ENCODE peak calls at places on chromosome 20, in four cellular contexts. O is upper lobe of left lung, K is uterus, F is H1. P is an unnamed sample.

GRCh38 chr20:18360601-18361000 is 72.3 kb downstream of the ZNF133 start:
- DNase-seq in K (no peak), O (no peak), F (no peak), P (no peak)

GRCh38 chr20:56342783-56343182 is 16.0 kb upstream of the FAM210B start:
- DNase-seq in K (no peak), O (no peak), F (no peak), P (no peak)

GRCh38 chr20:33576432-33576883 is 85.7 kb upstream of the C20orf144 start:
- DNase-seq in F (no peak), K (no peak), O (no peak), P (no peak)

GRCh38 chr20:50540620-50541605 is 30.7 kb downstream of the PTPN1 start:
- DNase-seq in O (no peak), K (no peak), F (no peak), P (no peak)

GRCh38 chr20:17833036-17833674 is 133.4 kb downstream of the BANF2 start:
- DNase-seq in F (no peak), K (no peak), O (no peak), P (no peak)

GRCh38 chr20:58011106-58011946 is 217.1 kb downstream of the ANKRD60 start:
- DNase-seq in F (no peak), O (no peak), K (no peak), P (no peak)

GRCh38 chr20:32534661-32535240 is 50.4 kb downstream of the NOL4L start:
- DNase-seq in F (no peak), O (no peak), K (no peak), P (no peak)

GRCh38 chr20:41137412-41138216 is at the start of gene PLCG1:
- DNase-seq in K (peak; percentile 83), F (peak; percentile 61), O (peak; percentile 97), P (peak; percentile 18)

GRCh38 chr20:23151885-23152284 is 65.8 kb upstream of the CD93 start:
- DNase-seq in F (no peak), O (no peak), K (no peak), P (no peak)

GRCh38 chr20:49610701-49611538 is 43.0 kb upstream of the PTGIS start:
- DNase-seq in F (peak; percentile 73), O (peak; percentile 96), K (peak; percentile 79), P (no peak)

GRCh38 chr20:63657260-63657936 is 714 bp upstream of the RTEL1 start:
- DNase-seq in K (peak; percentile 31), F (no peak), O (peak; percentile 83), P (no peak)

GRCh38 chr20:53495357-53495756 is 98.3 kb downstream of the ZNF217 start:
- DNase-seq in O (no peak), F (no peak), K (no peak), P (no peak)

GRCh38 chr20:50580016-50580747 is 70.0 kb downstream of the PTPN1 start:
- DNase-seq in O (no peak), F (no peak), K (peak; percentile 74), P (no peak)

GRCh38 chr20:32517914-32518592 is 67.1 kb downstream of the NOL4L start:
- DNase-seq in F (no peak), K (no peak), O (no peak), P (no peak)

GRCh38 chr20:48656661-48657211 is 171.1 kb downstream of the PREX1 start:
- DNase-seq in K (no peak), F (no peak), O (no peak), P (no peak)

GRCh38 chr20:50561379-50562078 is 51.3 kb downstream of the PTPN1 start:
- DNase-seq in F (no peak), K (no peak), O (no peak), P (no peak)

DNA sequence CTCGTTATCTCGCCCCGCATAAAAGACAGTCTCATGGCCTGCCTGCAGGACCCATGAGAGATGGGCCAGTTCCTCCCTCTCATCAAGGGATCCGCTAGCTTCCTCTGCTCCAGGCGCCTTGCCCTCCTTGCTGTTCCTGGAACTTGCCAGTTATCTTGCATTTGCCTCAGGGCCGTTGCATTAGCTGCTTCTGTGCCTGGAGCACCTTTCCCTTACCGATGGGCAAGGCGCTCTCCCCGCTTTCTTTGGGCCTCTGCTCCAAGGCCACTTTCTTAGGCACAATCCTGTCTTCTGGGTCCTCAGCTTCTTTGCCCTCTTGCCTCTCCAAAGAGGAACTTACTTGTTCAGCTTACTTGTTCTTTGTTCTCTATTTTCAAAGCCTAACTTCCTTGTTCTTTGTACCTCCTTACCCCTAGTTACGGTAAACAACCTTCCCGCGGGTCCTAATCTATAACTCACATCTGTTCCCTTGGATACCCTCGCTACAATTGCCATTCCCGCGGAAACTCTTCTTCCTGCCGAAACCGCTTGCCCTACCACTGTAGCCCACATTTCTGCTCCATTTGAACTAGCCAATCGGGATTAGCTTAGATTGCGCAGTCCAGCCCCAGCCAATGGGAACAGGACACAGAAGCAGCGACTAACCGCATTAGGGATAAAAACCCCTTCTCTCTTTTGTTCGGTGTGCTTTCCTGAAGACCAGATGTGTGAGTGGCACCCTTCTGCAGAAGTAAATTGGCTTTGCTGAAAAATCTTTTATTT is 887 bp upstream of the NSFL1C start:
- DNase-seq in F (no peak), K (no peak), O (no peak), P (no peak)
- TF ChIP-seq POLR2A in F (no peak), K (no peak), O (peak; percentile 44), P (no peak)

DNA sequence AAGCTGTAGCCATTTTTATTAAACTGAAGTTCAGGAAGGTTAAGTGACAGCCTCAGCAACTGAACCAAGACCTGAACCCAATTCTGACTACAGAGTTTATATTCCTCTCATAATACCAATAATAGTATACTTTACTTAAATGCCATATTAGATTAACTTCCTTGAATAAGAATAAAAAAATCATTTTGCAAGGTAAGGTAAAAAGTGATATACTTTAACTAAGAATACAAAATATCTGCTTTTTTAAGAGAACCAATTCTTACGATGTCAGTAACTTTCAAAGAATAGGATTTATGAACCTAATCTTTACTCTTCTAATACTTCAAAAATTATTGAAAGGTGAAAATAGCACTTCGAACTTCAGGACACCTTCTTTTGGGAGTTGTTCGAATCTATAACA is 3.7 kb downstream of the RAD21L1 start:
- DNase-seq in K (no peak), F (no peak), O (no peak), P (no peak)
- H3K27me3 ChIP-seq in K (no peaks in the 10 kb centered on the region), F (peaks cover 6% of the 10 kb centered on the region), O (peaks cover 3% of the 10 kb centered on the region), P (peaks cover 12% of the 10 kb centered on the region)

DNA sequence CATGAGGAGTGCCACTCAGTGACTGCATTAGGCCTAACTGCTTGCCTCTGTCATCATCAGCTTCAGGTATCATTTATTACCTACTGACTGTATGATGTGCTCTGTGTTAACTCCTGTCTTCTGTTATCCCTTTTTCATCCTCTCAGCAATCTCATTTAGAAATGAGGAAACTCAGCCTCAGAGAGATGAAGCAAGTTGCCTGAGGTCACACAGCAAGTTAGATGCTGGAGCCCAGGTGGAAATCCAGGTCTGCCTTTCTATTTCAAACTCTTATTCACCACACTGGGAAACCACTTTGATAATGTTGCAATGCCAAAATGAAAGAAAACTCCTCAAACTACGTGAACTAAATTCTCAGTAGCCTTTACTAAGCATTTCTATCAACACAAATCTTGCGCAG is 1.3 kb downstream of the FERMT1 start:
- DNase-seq in O (no peak), F (no peak), K (no peak), P (no peak)
- TF ChIP-seq CTCF in O (no peak), F (no peak), K (no peak), P (no peak)

DNA sequence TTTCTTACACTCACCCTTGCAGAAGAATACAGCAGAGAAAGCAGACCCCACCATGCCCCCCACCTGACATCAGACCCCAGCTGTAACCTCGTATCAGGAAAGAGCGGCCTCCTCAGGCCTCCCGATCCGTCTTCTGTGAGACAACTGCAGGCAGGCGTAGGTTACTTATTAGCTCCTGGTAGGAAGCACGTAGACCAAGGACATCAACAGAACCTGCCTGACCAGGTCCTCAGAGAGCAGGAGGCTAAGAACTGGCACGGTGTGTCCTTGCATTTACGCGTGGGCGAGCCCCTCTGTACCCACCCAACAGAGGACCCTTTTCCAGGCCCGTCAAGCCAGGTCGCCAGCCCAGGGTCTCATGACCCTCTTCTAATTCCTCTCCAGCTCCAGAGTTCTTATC is 51.0 kb downstream of the ABHD12 start:
- DNase-seq in K (no peak), F (no peak), O (no peak), P (no peak)
- TF ChIP-seq POLR2A in K (no peak), F (no peak), O (no peak), P (no peak)

GRCh38 chr20:12610871-12611270 is 397.9 kb upstream of the SPTLC3 start:
- DNase-seq in O (no peak), F (no peak), K (no peak), P (no peak)
- H3K27me3 ChIP-seq in O (no peaks in the 10 kb centered on the region), F (no peaks in the 10 kb centered on the region), K (no peaks in the 10 kb centered on the region), P (no peaks in the 10 kb centered on the region)

GRCh38 chr20:60968853-60969720 is 283.0 kb upstream of the CDH4 start:
- DNase-seq in F (no peak), O (no peak), K (no peak), P (no peak)

GRCh38 chr20:60974022-60974421 is 278.0 kb upstream of the CDH4 start:
- DNase-seq in F (no peak), O (no peak), K (no peak), P (no peak)

GRCh38 chr20:60966766-60967165 is 285.3 kb upstream of the CDH4 start:
- DNase-seq in F (no peak), O (no peak), K (no peak), P (no peak)

GRCh38 chr20:60967431-60968316 is 284.4 kb upstream of the CDH4 start:
- DNase-seq in O (peak; percentile 66), F (no peak), K (no peak), P (no peak)

GRCh38 chr20:60970601-60971000 is 281.5 kb upstream of the CDH4 start:
- DNase-seq in O (no peak), F (no peak), K (no peak), P (no peak)
- TF ChIP-seq CTCF in O (no peak), F (no peak), K (no peak), P (no peak)

GRCh38 chr20:3875378-3875974 is 13.7 kb upstream of the PANK2 start:
- DNase-seq in O (no peak), F (no peak), K (no peak), P (no peak)

GRCh38 chr20:3871549-3872265 is 17.5 kb upstream of the PANK2 start:
- DNase-seq in K (no peak), O (no peak), F (no peak), P (no peak)

GRCh38 chr20:3873507-3873906 is 15.7 kb upstream of the PANK2 start:
- DNase-seq in K (no peak), O (no peak), F (no peak), P (no peak)

GRCh38 chr20:3876676-3877075 is 12.5 kb upstream of the PANK2 start:
- DNase-seq in F (no peak), K (no peak), O (no peak), P (no peak)

DNA sequence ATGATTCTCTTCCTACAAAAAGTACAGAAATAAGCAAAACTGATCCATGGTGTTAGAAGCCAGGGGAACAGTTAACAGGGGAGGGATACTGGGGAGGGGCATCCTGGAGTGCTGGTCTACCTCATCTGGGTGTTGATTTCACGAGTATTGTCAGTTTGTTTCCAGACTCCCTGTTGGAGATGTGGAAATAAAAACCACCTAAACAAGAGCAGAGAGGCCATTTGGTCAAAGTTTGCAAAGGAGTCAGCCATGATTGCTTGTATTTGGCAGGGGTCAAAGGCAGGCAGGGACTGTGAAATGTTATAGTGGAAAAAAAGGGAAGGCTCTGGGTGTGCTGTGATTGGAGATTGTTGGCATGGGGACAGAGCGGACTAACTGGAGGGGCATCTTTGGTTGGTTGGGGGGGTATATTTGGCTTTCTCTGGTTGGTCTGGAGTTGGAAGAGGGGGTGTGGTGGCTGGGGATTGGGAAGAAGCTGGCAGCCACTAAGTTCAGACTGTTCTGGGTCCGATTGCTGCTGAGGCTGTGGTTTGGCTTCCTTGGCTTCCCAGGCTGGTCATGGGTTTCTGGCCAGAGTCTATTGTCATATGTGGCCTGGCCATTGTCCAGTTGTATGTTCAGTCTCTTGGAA is 14.9 kb upstream of the PANK2 start:
- DNase-seq in K (no peak), F (no peak), O (no peak), P (no peak)
- TF ChIP-seq POLR2A in K (no peak), F (no peak), O (no peak), P (no peak)

GRCh38 chr20:37455659-37456058 is 65.4 kb upstream of the NNAT start:
- DNase-seq in F (no peak), O (no peak), K (no peak), P (no peak)
- H3K27me3 ChIP-seq in F (no peaks in the 10 kb centered on the region), O (no peaks in the 10 kb centered on the region), K (no peaks in the 10 kb centered on the region), P (no peaks in the 10 kb centered on the region)